ENCODE peak calls at places on chromosome 3, in four cellular contexts. M is IMR-90, Z is NCI-H524, P is GM23338. A is an unnamed sample.

GRCh38 chr3:118850687-118851086 is 184.0 kb downstream of the IGSF11 start:
- DNase-seq in P (peak), M (no peak), Z (no peak), A (no peak)

GRCh38 chr3:54563661-54564200 is 364.1 kb downstream of the LRTM1 start:
- DNase-seq in Z (no peak), P (no peak), M (no peak), A (no peak)

GRCh38 chr3:160372780-160373179 is 26.2 kb downstream of the IFT80 start:
- DNase-seq in M (peak), P (no peak), Z (no peak), A (no peak)

GRCh38 chr3:112084980-112085697 is 1.1 kb upstream of the C3orf52 start:
- DNase-seq in M (no peak), P (no peak), Z (no peak), A (no peak)

GRCh38 chr3:48407542-48408099 is 22.3 kb downstream of the PLXNB1 start:
- DNase-seq in P (no peak), M (no peak), Z (no peak), A (no peak)

GRCh38 chr3:85360742-85361387 is 402.1 kb downstream of the CADM2 start:
- DNase-seq in M (peak), P (peak), Z (peak), A (no peak)

GRCh38 chr3:11367116-11367781 is 95.1 kb downstream of the ATG7 start:
- DNase-seq in M (peak), Z (no peak), P (peak), A (no peak)

GRCh38 chr3:144096016-144096415 is 124.4 kb downstream of the DIPK2A start:
- DNase-seq in Z (no peak), P (no peak), M (no peak), A (no peak)

GRCh38 chr3:30688776-30689175 is 82.4 kb downstream of the TGFBR2 start:
- DNase-seq in M (peak), P (no peak), Z (no peak), A (no peak)

GRCh38 chr3:30511524-30512278 is 94.7 kb upstream of the TGFBR2 start:
- DNase-seq in M (peak), Z (no peak), P (no peak), A (no peak)

GRCh38 chr3:86244897-86245296 is 746.1 kb downstream of the VGLL3 start:
- DNase-seq in P (no peak), M (no peak), Z (no peak), A (no peak)

GRCh38 chr3:27105904-27106303 is 263.3 kb downstream of the NEK10 start:
- DNase-seq in M (no peak), P (peak), Z (no peak), A (no peak)

GRCh38 chr3:98602078-98602678 is 8.8 kb upstream of the CPOX start:
- DNase-seq in Z (peak), M (peak), P (peak), A (no peak)

GRCh38 chr3:132870596-132870995 is 148.4 kb upstream of the NPHP3 start:
- DNase-seq in P (no peak), Z (peak), M (no peak), A (no peak)

GRCh38 chr3:16512435-16513140 is 911 bp downstream of the RFTN1 start:
- DNase-seq in Z (no peak), P (peak), M (no peak), A (peak)

GRCh38 chr3:59411176-59411575 is 361.4 kb upstream of the CFAP20DC start:
- DNase-seq in Z (no peak), M (no peak), P (no peak), A (no peak)

GRCh38 chr3:106609666-106610301 is 741.0 kb upstream of the CBLB start:
- DNase-seq in M (peak), Z (peak), P (peak), A (peak)

GRCh38 chr3:135310317-135310716 is 515.3 kb downstream of the EPHB1 start:
- DNase-seq in P (peak), Z (no peak), M (no peak), A (no peak)

GRCh38 chr3:77546246-77546645 is 506.3 kb downstream of the ROBO2 start:
- DNase-seq in Z (no peak), P (no peak), M (no peak), A (no peak)

GRCh38 chr3:30225021-30225420 is 381.4 kb upstream of the TGFBR2 start:
- DNase-seq in Z (no peak), M (no peak), P (no peak), A (no peak)

A was measured in T-helper 9 cell.